ENCODE peak calls at places on chromosome 3, in ten cellular contexts. F, X, B, A, N, Q, R, U, G and I are unnamed samples.

GRCh38 chr3:36650271-36650671 is 114.1 kb downstream of the DCLK3 start:
- DNase-seq in F (no peak), X (no peak), B (no peak), A (no peak), N (no peak), Q (no peak), R (no peak), U (no peak), G (no peak), I (no peak)

GRCh38 chr3:131716007-131716406 is 213.2 kb upstream of the MRPL3 start:
- DNase-seq in F (no peak), X (no peak), B (no peak), A (no peak), N (no peak), Q (no peak), R (no peak), U (no peak), G (no peak), I (no peak)

GRCh38 chr3:44913868-44914468 is 39.6 kb downstream of the TGM4 start:
- DNase-seq in F (peak; percentile 74), X (peak; percentile 85), B (peak; percentile 72), A (no peak), N (peak; percentile 60), Q (peak; percentile 75), R (peak; percentile 18), U (peak; percentile 34), G (no peak), I (no peak)

GRCh38 chr3:69866988-69867720 is 127.9 kb downstream of the MITF start:
- DNase-seq in F (no peak), X (no peak), B (no peak), A (no peak), N (no peak), Q (no peak), R (no peak), U (no peak), G (no peak), I (no peak)

GRCh38 chr3:143750856-143751255 is 97.4 kb downstream of the SLC9A9 start:
- DNase-seq in F (no peak), X (no peak), B (no peak), A (no peak), N (no peak), Q (no peak), R (no peak), U (no peak), G (no peak), I (no peak)

GRCh38 chr3:169660709-169661566 is 2.6 kb downstream of the MECOM start:
- DNase-seq in F (peak; percentile 29), X (peak; percentile 52), B (no peak), A (no peak), N (no peak), Q (peak; percentile 59), R (no peak), U (no peak), G (no peak), I (no peak)

GRCh38 chr3:122982202-122983185 is 45.1 kb downstream of the SEMA5B start:
- DNase-seq in F (no peak), X (no peak), B (no peak), A (no peak), N (peak; percentile 5), Q (no peak), R (no peak), U (no peak), G (no peak), I (no peak)

GRCh38 chr3:197295871-197296270 is 2.5 kb downstream of the DLG1 start:
- DNase-seq in F (no peak), X (no peak), B (no peak), A (no peak), N (no peak), Q (no peak), R (no peak), U (no peak), G (no peak), I (no peak)

GRCh38 chr3:172067837-172068440 is 28.6 kb downstream of the FNDC3B start:
- DNase-seq in F (no peak), X (no peak), B (no peak), A (no peak), N (no peak), Q (no peak), R (no peak), U (no peak), G (no peak), I (no peak)

GRCh38 chr3:172069473-172069872 is 30.1 kb downstream of the FNDC3B start:
- DNase-seq in F (no peak), X (no peak), B (no peak), A (no peak), N (no peak), Q (no peak), R (no peak), U (no peak), G (no peak), I (no peak)

GRCh38 chr3:172070799-172071198 is 31.4 kb downstream of the FNDC3B start:
- DNase-seq in F (no peak), X (no peak), B (no peak), A (no peak), N (no peak), Q (no peak), R (no peak), U (no peak), G (no peak), I (no peak)

GRCh38 chr3:172070269-172070668 is 30.9 kb downstream of the FNDC3B start:
- DNase-seq in F (no peak), X (no peak), B (no peak), A (no peak), N (no peak), Q (no peak), R (no peak), U (no peak), G (no peak), I (no peak)

DNA sequence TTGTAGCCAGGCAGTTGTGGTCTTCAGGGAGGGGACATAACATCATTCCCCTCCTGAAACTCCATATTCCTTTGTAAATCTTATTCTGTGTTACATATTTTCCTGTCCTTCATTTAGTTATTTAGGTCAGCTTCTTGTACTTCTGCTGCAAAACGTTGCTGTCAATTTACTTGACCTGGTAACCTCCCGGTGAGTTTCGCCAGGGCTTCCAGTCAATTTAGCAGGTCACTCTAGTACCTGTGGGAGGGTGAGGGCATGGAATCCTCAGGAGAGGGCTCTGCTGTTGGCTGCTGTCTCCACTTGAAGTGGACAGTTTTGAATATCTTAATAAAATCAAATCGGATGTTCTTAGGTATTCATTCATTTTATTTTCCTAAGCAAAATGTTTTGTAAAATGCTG is 29.6 kb downstream of the FNDC3B start:
- DNase-seq in F (no peak), X (no peak), B (no peak), A (no peak), N (no peak), Q (no peak), R (no peak), U (no peak), G (no peak), I (no peak)
- TF ChIP-seq CTCF in F (no peak), X (no peak), B (no peak), A (no peak), N (no peak), Q (no peak), R (no peak), U (no peak), G (no peak), I (no peak)

GRCh38 chr3:51717947-51718346 is 11.1 kb downstream of the GRM2 start:
- DNase-seq in F (peak; percentile 12), X (no peak), B (no peak), A (peak; percentile 83), N (no peak), Q (no peak), R (no peak), U (no peak), G (no peak), I (no peak)

GRCh38 chr3:51715231-51716058 is 8.6 kb downstream of the GRM2 start:
- DNase-seq in F (peak; percentile 14), X (no peak), B (no peak), A (no peak), N (no peak), Q (peak; percentile 24), R (no peak), U (no peak), G (peak; percentile 76), I (no peak)

GRCh38 chr3:51716805-51717204 is 9.9 kb downstream of the GRM2 start:
- DNase-seq in F (no peak), X (no peak), B (no peak), A (no peak), N (no peak), Q (no peak), R (no peak), U (no peak), G (no peak), I (no peak)

GRCh38 chr3:51718547-51719412 is 11.9 kb downstream of the GRM2 start:
- DNase-seq in F (peak; percentile 89), X (peak; percentile 92), B (peak; percentile 73), A (peak; percentile 50), N (peak; percentile 64), Q (peak; percentile 81), R (peak; percentile 47), U (no peak), G (peak; percentile 65), I (peak; percentile 17)

GRCh38 chr3:51717446-51717845 is 10.6 kb downstream of the GRM2 start:
- DNase-seq in F (no peak), X (no peak), B (no peak), A (peak; percentile 64), N (no peak), Q (no peak), R (no peak), U (no peak), G (peak; percentile 68), I (no peak)
- TF ChIP-seq EP300 in F (no peak), X (no peak), B (no peak), A (no peak), N (no peak), Q (no peak), R (no peak), U (no peak), G (no peak), I (no peak)

DNA sequence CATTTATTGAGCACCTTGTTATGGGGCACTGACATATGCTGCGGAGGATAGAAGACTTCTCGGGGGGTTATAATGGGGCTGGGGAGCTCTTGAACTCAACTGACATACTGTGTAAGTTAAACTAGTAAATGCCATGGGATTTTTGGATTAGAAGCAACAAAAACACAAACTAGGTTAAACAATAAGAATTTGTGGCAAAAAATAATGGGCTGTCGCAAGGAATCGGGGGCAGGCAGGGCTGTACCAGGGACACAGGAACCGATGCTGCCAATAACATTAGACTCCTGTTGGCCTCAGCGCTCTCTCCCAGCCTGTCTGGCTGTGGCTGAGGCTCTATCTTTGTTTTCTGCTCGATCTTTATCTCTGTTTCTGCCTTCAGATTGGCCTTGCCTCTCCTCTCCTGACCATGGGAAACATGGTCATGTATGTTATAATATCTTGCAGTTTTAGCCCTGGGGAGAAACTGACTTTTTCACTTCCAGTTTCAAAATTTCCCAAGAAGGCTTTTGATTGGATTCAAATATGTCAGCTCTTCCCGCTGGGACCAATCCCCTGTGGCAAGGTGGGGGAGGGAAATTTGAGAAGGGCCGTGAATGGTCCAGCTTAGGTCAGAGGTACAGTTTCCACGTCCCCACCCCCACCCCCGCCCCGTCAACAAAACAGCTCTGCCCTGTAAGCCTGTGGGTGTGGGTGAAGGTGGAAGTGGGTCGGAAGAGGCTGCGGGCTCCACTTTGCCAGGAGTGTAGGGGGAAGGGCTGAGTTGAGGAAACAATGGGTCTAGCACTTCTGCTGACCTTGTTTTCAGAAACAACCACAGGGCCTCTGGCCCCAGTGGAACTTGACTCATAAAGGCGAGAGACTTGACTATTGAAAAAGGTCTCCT is 161.0 kb upstream of the TBL1XR1 start:
- DNase-seq in F (peak; percentile 54), X (peak; percentile 56), B (peak; percentile 82), A (no peak), N (peak; percentile 97), Q (peak; percentile 56), R (peak; percentile 76), U (peak; percentile 65), G (no peak), I (no peak)
- TF ChIP-seq CTCF in F (no peak), X (no peak), B (no peak), A (no peak), N (no peak), Q (no peak), R (no peak), U (no peak), G (no peak), I (no peak)

GRCh38 chr3:128318275-128318920 is 148.3 kb downstream of the DNAJB8 start:
- DNase-seq in F (peak; percentile 53), X (no peak), B (no peak), A (no peak), N (no peak), Q (peak; percentile 15), R (no peak), U (no peak), G (peak; percentile 23), I (no peak)
- TF ChIP-seq EP300 in F (no peak), X (no peak), B (no peak), A (no peak), N (no peak), Q (no peak), R (no peak), U (no peak), G (no peak), I (no peak)